ENCODE peak calls at places on chromosomes 7 and 10, in ten cellular contexts. V is CD8-positive, alpha-beta memory T cell; S is PC-3; Y is PC-9; L is right cardiac atrium; T is effector memory CD4-positive, alpha-beta T cell; I is H9; O is lower lobe of right lung; G is HepG2; M is psoas muscle. R is an unnamed sample.

GRCh38 chr10:21527634-21528451 is 2.4 kb upstream of the SKIDA1 start:
- DNase-seq in S (peak; percentile 31), O (no peak), T (no peak), I (no peak), M (no peak), G (no peak), L (no peak), Y (no peak), V (no peak), R (no peak)

GRCh38 chr7:69801729-69802688 is 203.7 kb downstream of the AUTS2 start:
- DNase-seq in I (no peak), S (no peak), L (no peak), Y (no peak), M (no peak), T (no peak), V (no peak), O (no peak), G (no peak), R (no peak)

GRCh38 chr10:110563132-110563531 is 4.4 kb upstream of the SMC3 start:
- DNase-seq in V (no peak), Y (no peak), T (no peak), O (no peak), L (no peak), I (no peak), M (no peak), S (no peak), G (no peak), R (no peak)

GRCh38 chr10:132033632-132034031 is 32.1 kb upstream of the JAKMIP3 start:
- DNase-seq in T (no peak), O (no peak), L (no peak), M (no peak), S (no peak), V (no peak), Y (no peak), I (no peak), G (no peak), R (no peak)

GRCh38 chr10:44627591-44628354 is 242.9 kb upstream of the CXCL12 start:
- DNase-seq in I (no peak), V (no peak), L (no peak), M (no peak), S (peak; percentile 82), T (no peak), G (no peak), Y (no peak), O (no peak), R (no peak)

GRCh38 chr7:67711706-67712105 is 715.1 kb downstream of the TYW1 start:
- DNase-seq in Y (no peak), L (no peak), I (no peak), V (no peak), O (no peak), T (no peak), S (no peak), G (no peak), M (no peak), R (no peak)

GRCh38 chr10:80416401-80417098 is 8.2 kb downstream of the PRXL2A start:
- DNase-seq in Y (no peak), L (peak; percentile 65), M (peak; percentile 43), G (no peak), T (no peak), O (no peak), I (no peak), V (no peak), S (no peak), R (no peak)

GRCh38 chr7:34596887-34597286 is 61.1 kb upstream of the NPSR1 start:
- DNase-seq in S (peak; percentile 46), Y (no peak), O (no peak), M (no peak), I (no peak), T (no peak), L (no peak), V (no peak), G (peak; percentile 15), R (no peak)

GRCh38 chr7:32346253-32346652 is 143.9 kb downstream of the LSM5 start:
- DNase-seq in Y (no peak), G (no peak), I (no peak), T (no peak), S (no peak), V (no peak), L (no peak), M (no peak), O (no peak), R (no peak)

GRCh38 chr7:106126170-106126938 is 14.2 kb upstream of the SYPL1 start:
- DNase-seq in L (no peak), T (no peak), S (peak; percentile 97), O (no peak), I (no peak), G (no peak), Y (peak; percentile 21), V (no peak), M (no peak), R (no peak)

GRCh38 chr10:88196298-88196697 is 332.9 kb downstream of the PTEN start:
- DNase-seq in Y (no peak), V (no peak), G (no peak), L (no peak), M (no peak), O (no peak), T (no peak), S (no peak), I (no peak), R (no peak)

GRCh38 chr7:8637322-8637721 is 203.9 kb downstream of the NXPH1 start:
- DNase-seq in T (no peak), G (no peak), I (no peak), M (no peak), L (no peak), Y (no peak), O (no peak), S (no peak), V (no peak), R (no peak)

GRCh38 chr7:94761451-94761850 is 105.5 kb upstream of the SGCE start:
- DNase-seq in S (peak; percentile 4), T (no peak), Y (no peak), L (no peak), V (no peak), I (no peak), G (no peak), M (no peak), O (no peak), R (no peak)

GRCh38 chr10:70131560-70131937 is 1.1 kb downstream of the AIFM2 start:
- DNase-seq in I (no peak), V (no peak), G (no peak), Y (peak; percentile 24), L (no peak), O (no peak), T (no peak), M (no peak), S (no peak), R (no peak)

GRCh38 chr7:44307301-44307900 is 18.0 kb downstream of the CAMK2B start:
- DNase-seq in V (no peak), M (no peak), L (no peak), I (peak; percentile 65), Y (peak; percentile 74), S (peak; percentile 71), O (no peak), G (peak; percentile 16), T (no peak), R (no peak)

GRCh38 chr10:35885076-35885475 is 243.0 kb upstream of the FZD8 start:
- DNase-seq in G (no peak), Y (no peak), I (no peak), V (no peak), L (no peak), T (no peak), M (no peak), O (no peak), S (no peak), R (no peak)

GRCh38 chr7:81415181-81415580 is 354.7 kb downstream of the HGF start:
- DNase-seq in S (peak; percentile 60), I (no peak), G (no peak), Y (no peak), L (no peak), O (no peak), M (no peak), V (no peak), T (no peak), R (no peak)

GRCh38 chr7:64653721-64654401 is 12.1 kb upstream of the ZNF107 start:
- DNase-seq in G (no peak), M (no peak), Y (no peak), L (no peak), I (no peak), O (no peak), S (no peak), T (no peak), V (no peak), R (no peak)
- H3K9me3 ChIP-seq in G (no peaks in the 10 kb centered on the region), M (no peaks in the 10 kb centered on the region), Y (no peaks in the 10 kb centered on the region), L (no peaks in the 10 kb centered on the region), I (peaks cover 92% of the 10 kb centered on the region), O (no peaks in the 10 kb centered on the region), S (no peaks in the 10 kb centered on the region), T (no peaks in the 10 kb centered on the region), V (no peaks in the 10 kb centered on the region), R (peaks cover 4% of the 10 kb centered on the region)

DNA sequence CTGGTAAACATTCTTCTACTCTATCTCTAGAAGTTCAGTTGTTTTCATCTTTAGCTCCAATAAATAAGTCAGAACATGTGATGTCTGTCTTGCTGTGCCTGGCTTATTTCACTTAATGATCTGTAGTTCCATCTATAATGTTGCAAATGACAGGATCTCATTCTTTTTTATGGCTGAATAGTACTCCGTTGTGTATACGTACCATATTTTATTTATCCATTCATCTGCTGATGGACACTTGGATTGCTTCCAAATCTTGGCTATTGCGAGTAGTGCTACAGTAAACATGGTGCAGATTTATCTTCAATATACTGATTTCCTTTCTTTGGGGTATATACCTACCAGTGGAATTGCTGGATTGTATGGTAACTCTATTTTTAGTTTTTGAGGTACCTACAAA is 124.4 kb downstream of the ZNF33B start:
- DNase-seq in S (no peak), G (no peak), V (no peak), O (no peak), M (no peak), I (no peak), T (no peak), Y (no peak), L (no peak), R (no peak)
- H3K9me3 ChIP-seq in S (peaks cover 39% of the 10 kb centered on the region), G (peaks cover 6% of the 10 kb centered on the region), V (peaks cover 78% of the 10 kb centered on the region), O (peaks cover 87% of the 10 kb centered on the region), M (peaks cover 60% of the 10 kb centered on the region), I (peaks cover 67% of the 10 kb centered on the region), T (peaks cover 67% of the 10 kb centered on the region), Y (peaks cover 50% of the 10 kb centered on the region), L (peaks cover 7% of the 10 kb centered on the region), R (peaks cover 16% of the 10 kb centered on the region)

GRCh38 chr10:94725871-94726270 is 36.6 kb upstream of the CYP2C19 start:
- DNase-seq in T (no peak), G (no peak), I (no peak), V (no peak), M (no peak), L (no peak), S (peak; percentile 36), Y (no peak), O (no peak), R (no peak)
- H3K9me3 ChIP-seq in T (no peaks in the 10 kb centered on the region), G (no peaks in the 10 kb centered on the region), I (no peaks in the 10 kb centered on the region), V (no peaks in the 10 kb centered on the region), M (no peaks in the 10 kb centered on the region), L (no peaks in the 10 kb centered on the region), S (no peaks in the 10 kb centered on the region), Y (no peaks in the 10 kb centered on the region), O (no peaks in the 10 kb centered on the region), R (no peaks in the 10 kb centered on the region)

GRCh38 chr7:12217311-12217710 is 6.2 kb downstream of the TMEM106B start:
- DNase-seq in G (no peak), T (no peak), I (no peak), L (no peak), V (no peak), S (no peak), O (no peak), Y (no peak), M (no peak), R (no peak)
- H3K9me3 ChIP-seq in G (no peaks in the 10 kb centered on the region), T (no peaks in the 10 kb centered on the region), I (no peaks in the 10 kb centered on the region), L (no peaks in the 10 kb centered on the region), V (no peaks in the 10 kb centered on the region), S (no peaks in the 10 kb centered on the region), O (no peaks in the 10 kb centered on the region), Y (no peaks in the 10 kb centered on the region), M (no peaks in the 10 kb centered on the region), R (no peaks in the 10 kb centered on the region)

GRCh38 chr7:10360050-10360449 is 613.6 kb upstream of the PHF14 start:
- DNase-seq in O (no peak), G (no peak), L (no peak), T (no peak), S (no peak), V (no peak), I (no peak), Y (no peak), M (no peak), R (no peak)
- H3K9me3 ChIP-seq in O (peaks cover 12% of the 10 kb centered on the region), G (peaks cover 96% of the 10 kb centered on the region), L (no peaks in the 10 kb centered on the region), T (no peaks in the 10 kb centered on the region), S (no peaks in the 10 kb centered on the region), V (no peaks in the 10 kb centered on the region), I (no peaks in the 10 kb centered on the region), Y (no peaks in the 10 kb centered on the region), M (no peaks in the 10 kb centered on the region), R (no peaks in the 10 kb centered on the region)

R was measured in aorta.